ENCODE peak calls at places on chromosomes 1 and 21, in seven cellular contexts. U, S, T, Y, F, K and A are unnamed samples.

GRCh38 chr21:27026501-27026900 is 59.6 kb upstream of the ADAMTS5 start:
- DNase-seq in U (peak), S (no peak), T (no peak), Y (peak), F (peak), K (no peak), A (no peak)

GRCh38 chr1:247324913-247325312 is 6.8 kb downstream of the ZNF496 start:
- DNase-seq in U (no peak), S (no peak), T (no peak), Y (no peak), F (no peak), K (no peak), A (no peak)

GRCh38 chr1:214439352-214440119 is 111.9 kb downstream of the PTPN14 start:
- DNase-seq in U (peak), S (no peak), T (no peak), Y (no peak), F (peak), K (peak), A (no peak)

GRCh38 chr1:35053433-35053832 is 21.7 kb upstream of the ZMYM6 start:
- DNase-seq in U (no peak), S (no peak), T (no peak), Y (no peak), F (no peak), K (no peak), A (no peak)

GRCh38 chr1:110647254-110647891 is 27.4 kb downstream of the KCNA3 start:
- DNase-seq in U (peak), S (no peak), T (no peak), Y (peak), F (peak), K (no peak), A (no peak)

GRCh38 chr1:33327587-33328325 is 6.9 kb upstream of the A3GALT2 start:
- DNase-seq in U (peak), S (peak), T (no peak), Y (peak), F (peak), K (peak), A (no peak)

GRCh38 chr1:151673407-151673806 is 43.2 kb downstream of the CELF3 start:
- DNase-seq in U (no peak), S (no peak), T (no peak), Y (no peak), F (no peak), K (no peak), A (no peak)

GRCh38 chr1:17540255-17541001 is 930 bp downstream of the ARHGEF10L start:
- DNase-seq in U (peak), S (no peak), T (no peak), Y (peak), F (no peak), K (no peak), A (no peak)

GRCh38 chr1:93288558-93288957 is 57.1 kb upstream of the DR1 start:
- DNase-seq in U (no peak), S (no peak), T (no peak), Y (peak), F (no peak), K (no peak), A (peak)

GRCh38 chr1:200306954-200307754 is 102.7 kb downstream of the ZNF281 start:
- DNase-seq in U (peak), S (no peak), T (no peak), Y (peak), F (peak), K (no peak), A (no peak)

DNA sequence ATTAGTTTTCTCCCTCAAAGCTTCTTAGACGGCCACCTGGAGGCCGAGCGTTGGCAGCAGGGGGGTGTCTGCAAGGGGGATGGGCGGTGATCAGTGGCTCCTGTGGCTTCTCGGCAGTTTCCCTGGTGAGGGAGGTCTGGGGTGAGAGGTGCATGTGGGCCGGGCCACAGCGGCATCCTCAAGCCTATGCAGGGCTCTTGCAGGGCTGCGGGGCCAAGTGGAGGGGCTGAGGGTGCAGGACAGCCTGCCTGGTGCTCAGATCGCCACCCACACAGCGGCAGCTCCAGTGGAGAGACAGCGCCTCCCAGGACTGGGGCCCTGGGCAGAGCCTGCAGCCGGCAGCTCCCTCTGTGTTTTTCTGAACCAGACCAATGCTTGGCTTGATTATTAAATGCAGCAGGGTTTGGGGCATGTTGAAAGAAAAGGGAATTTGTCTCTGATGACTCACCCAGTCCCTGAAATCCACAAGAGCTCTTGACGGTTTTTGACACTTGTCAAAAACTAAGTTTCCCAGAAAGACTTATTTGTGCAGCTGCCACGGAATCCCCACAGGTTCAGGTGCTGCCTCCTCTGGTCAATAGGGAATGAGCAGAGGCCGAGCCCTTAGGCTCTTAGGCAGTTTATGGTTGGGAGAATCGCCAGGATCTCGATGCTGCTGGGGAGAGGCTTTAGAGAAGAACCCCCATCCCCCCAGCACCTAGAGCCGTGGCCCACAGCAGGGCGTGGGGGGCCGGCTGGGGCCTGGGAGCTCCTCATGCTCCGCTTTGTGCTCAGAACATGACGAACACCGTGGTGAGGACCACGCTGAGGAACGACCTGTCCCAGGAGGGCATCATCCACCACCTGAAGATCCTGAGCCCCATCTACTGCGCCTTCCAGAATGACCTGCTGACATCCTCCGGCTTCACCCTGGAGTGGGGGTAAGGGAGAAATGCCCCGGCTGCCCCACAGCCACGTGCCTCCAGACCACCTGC is 54.7 kb downstream of the UMODL1 start:
- DNase-seq in U (peak), S (no peak), T (no peak), Y (peak), F (peak), K (no peak), A (no peak)
- TF ChIP-seq CTCF in U (peak), S (peak), T (no peak), Y (no peak), F (no peak), K (no peak), A (peak)

GRCh38 chr1:49060766-49061165 is 284.1 kb upstream of the BEND5 start:
- DNase-seq in U (peak), S (no peak), T (no peak), Y (no peak), F (no peak), K (no peak), A (no peak)
- H3K4me3 ChIP-seq in U (no peak), S (no peak), T (no peak), Y (no peak), F (no peak), K (no peak), A (no peak)

GRCh38 chr1:209023790-209024189 is 559.7 kb upstream of the CAMK1G start:
- DNase-seq in U (no peak), S (no peak), T (no peak), Y (no peak), F (no peak), K (no peak), A (no peak)

GRCh38 chr1:209030454-209031167 is 552.9 kb upstream of the CAMK1G start:
- DNase-seq in U (no peak), S (no peak), T (no peak), Y (no peak), F (no peak), K (no peak), A (no peak)

DNA sequence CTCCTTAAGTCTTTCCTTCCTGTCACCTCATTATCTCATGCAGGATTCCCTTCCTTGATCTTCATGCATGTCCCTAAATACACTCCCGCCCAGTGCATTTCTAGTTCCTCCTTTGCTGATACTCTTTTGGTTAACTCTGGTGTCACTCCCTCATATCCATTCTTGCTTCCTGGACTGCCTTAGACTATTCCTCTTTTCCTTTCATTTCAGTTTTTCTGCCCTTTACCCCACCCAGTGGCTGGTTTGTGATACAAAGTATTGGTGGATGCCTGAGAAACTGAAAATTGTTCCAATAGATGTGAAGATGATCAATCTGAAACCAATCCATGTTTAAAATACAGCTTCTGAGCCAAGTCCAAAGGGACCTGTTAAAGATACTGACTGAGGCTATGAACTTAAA is 553.8 kb upstream of the CAMK1G start:
- DNase-seq in U (no peak), S (no peak), T (no peak), Y (peak), F (no peak), K (no peak), A (no peak)
- TF ChIP-seq CTCF in U (peak), S (peak), T (no peak), Y (peak), F (no peak), K (no peak), A (peak)

GRCh38 chr1:16421201-16421600 is 16.0 kb downstream of the SPATA21 start:
- DNase-seq in U (no peak), S (no peak), T (no peak), Y (no peak), F (no peak), K (no peak), A (no peak)
- H3K4me3 ChIP-seq in U (no peak), S (no peak), T (no peak), Y (no peak), F (no peak), K (no peak), A (no peak)

DNA sequence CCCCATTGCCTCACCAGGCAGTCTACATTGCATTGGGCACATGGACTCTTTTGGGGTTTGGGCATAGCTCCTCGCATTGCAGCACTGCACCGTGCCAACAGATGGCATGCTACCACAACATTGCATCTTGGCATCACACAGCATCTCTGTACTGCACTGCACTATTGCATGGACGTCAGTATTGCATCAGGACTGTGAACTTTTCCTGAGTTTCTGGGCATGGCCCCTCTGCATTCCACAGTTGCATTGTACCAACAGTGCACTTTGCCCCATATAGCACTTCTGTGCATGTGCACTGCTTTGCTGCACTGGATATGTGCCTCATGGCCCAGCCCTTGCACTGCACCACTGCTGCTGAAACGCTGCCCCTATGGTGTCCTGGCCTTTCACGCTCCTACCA is 9.6 kb downstream of the PTPRU start:
- DNase-seq in U (peak), S (no peak), T (peak), Y (peak), F (peak), K (no peak), A (no peak)
- TF ChIP-seq CTCF in U (peak), S (peak), T (peak), Y (peak), F (peak), K (no peak), A (peak)

DNA sequence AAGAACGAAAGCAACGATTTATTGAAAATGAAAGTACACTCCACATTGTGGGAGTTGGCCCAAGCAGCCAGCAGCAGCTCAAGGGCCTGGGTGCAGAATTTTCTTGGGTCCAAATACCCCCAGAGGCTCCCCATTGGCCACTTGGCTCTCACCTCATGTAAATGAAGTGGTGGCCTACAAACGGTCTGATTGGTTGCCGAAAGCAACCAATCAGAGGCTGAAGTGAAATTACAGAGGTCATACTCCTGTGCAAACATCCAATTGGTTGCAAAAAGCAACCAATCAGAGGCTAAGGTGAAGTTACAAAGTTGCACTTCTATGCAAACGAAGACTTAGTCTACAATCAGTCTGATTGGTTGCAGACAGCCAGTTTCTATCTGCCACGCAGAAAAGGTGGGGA is 31.9 kb downstream of the FAM163A start:
- DNase-seq in U (no peak), S (no peak), T (no peak), Y (no peak), F (no peak), K (no peak), A (no peak)
- H3K4me3 ChIP-seq in U (no peak), S (peak), T (peak), Y (no peak), F (no peak), K (no peak), A (no peak)

DNA sequence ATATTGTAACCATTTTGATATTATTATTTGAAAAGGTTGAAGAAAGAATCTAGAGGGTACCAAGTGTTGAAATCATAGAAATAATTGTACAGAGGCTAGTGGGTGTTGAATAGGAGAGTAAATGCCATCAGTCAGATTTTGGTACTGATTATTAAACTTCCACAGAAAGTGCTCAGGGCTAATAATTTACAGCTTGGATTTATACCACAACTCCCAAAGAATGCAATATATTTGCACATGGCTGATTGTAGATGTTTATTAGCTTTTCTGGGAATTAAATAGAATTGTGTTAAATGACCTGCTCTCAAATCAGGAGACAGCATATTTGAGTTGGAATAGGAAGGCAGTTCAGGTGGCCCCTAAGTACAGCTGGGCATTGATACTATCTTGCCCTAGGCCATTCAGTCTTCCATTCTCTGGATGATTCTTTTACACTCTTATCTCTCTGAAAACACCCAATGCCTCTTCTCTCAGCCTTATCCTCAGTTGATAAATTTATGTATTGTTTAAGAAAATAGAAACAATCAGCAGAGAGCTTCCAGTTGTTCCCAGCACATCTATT is 63.7 kb downstream of the ERICH3 start:
- DNase-seq in U (no peak), S (no peak), T (no peak), Y (no peak), F (no peak), K (no peak), A (no peak)
- TF ChIP-seq CTCF in U (no peak), S (no peak), T (no peak), Y (no peak), F (no peak), K (no peak), A (no peak)

GRCh38 chr1:212595787-212596714 is 12.5 kb upstream of the ATF3 start:
- DNase-seq in U (peak), S (peak), T (peak), Y (peak), F (peak), K (no peak), A (no peak)
- H3K4me3 ChIP-seq in U (peak), S (no peak), T (no peak), Y (peak), F (peak), K (no peak), A (no peak)

GRCh38 chr21:34517491-34518245 is 5.7 kb upstream of the KCNE1 start:
- DNase-seq in U (no peak), S (no peak), T (no peak), Y (no peak), F (no peak), K (no peak), A (no peak)
- TF ChIP-seq CTCF in U (peak), S (peak), T (no peak), Y (no peak), F (peak), K (no peak), A (peak)

DNA sequence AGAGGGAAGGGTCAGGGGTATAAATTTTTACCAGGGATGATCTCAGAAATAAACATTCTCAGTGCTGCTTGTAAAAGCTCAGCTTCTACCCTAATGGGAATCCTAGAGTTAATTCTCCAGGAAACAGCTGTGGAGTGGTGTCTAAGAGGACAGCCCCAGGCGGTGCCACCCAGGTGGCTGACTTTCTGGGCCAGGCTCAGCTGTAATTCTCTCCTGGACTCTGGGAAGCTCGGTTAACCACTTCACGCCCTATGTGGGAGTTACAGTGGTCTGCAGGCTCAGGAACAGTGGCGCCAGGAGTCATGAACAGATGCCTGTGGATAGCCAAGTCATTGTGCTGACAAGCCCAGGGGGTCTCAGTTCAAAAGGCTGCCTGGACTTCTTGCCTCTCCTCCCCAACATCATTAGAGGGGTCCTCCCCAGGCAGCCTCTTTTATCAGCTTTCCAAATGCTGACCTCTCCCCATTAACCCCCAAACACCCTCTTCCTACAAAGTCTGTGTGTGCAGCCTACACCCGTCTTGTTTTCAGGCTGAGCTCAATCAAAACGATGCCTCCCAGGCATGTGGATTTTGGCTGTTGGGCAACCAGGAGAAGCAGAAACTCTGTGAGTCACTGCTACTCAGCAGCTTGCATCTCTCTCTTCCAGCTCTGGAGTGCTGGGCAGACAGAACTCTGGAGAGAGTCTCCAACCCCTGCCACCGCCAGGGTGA is 1.2 kb downstream of the HHIPL2 start:
- DNase-seq in U (peak), S (peak), T (peak), Y (peak), F (peak), K (no peak), A (peak)
- H3K4me3 ChIP-seq in U (peak), S (peak), T (peak), Y (peak), F (no peak), K (no peak), A (peak)